ENCODE peak calls at places on chromosomes 6 and 20, in four cellular contexts. E is H1, V is SK-N-SH, M is HepG2. G is an unnamed sample.

GRCh38 chr6:118580585-118581419 is 32.7 kb downstream of the PLN start:
- DNase-seq in E (peak; percentile 15), V (peak; percentile 49), M (peak; percentile 75), G (peak; percentile 7)

GRCh38 chr6:4908062-4908461 is 95.8 kb downstream of the RPP40 start:
- DNase-seq in E (no peak), V (no peak), M (no peak), G (no peak)

GRCh38 chr6:14193524-14193923 is 76.0 kb downstream of the CD83 start:
- DNase-seq in E (no peak), V (no peak), M (no peak), G (no peak)

GRCh38 chr20:8421981-8422380 is 289.9 kb downstream of the PLCB1 start:
- DNase-seq in E (no peak), V (no peak), M (no peak), G (no peak)

GRCh38 chr6:138944412-138944811 is 43.6 kb downstream of the REPS1 start:
- DNase-seq in E (no peak), V (no peak), M (no peak), G (no peak)

GRCh38 chr6:18276610-18277009 is 12.3 kb upstream of the DEK start:
- DNase-seq in E (no peak), V (no peak), M (no peak), G (no peak)

GRCh38 chr20:10501377-10501776 is 66.3 kb downstream of the SLX4IP start:
- DNase-seq in E (no peak), V (no peak), M (no peak), G (no peak)

GRCh38 chr20:45429618-45430017 is 13.7 kb downstream of the PIGT start:
- DNase-seq in E (no peak), V (no peak), M (no peak), G (no peak)

GRCh38 chr6:53168516-53169257 is 20.0 kb upstream of the GCM1 start:
- DNase-seq in E (no peak), V (no peak), M (no peak), G (no peak)

GRCh38 chr20:63896136-63896890 is 1.4 kb downstream of the DNAJC5 start:
- DNase-seq in E (no peak), V (no peak), M (peak; percentile 87), G (peak; percentile 59)

GRCh38 chr20:20564279-20564678 is 148.2 kb downstream of the RALGAPA2 start:
- DNase-seq in E (no peak), V (no peak), M (no peak), G (no peak)

GRCh38 chr6:27940766-27941165 is 16.3 kb upstream of the OR2B6 start:
- DNase-seq in E (no peak), V (no peak), M (no peak), G (no peak)

GRCh38 chr6:151716446-151717047 is 90.9 kb upstream of the ESR1 start:
- DNase-seq in E (no peak), V (no peak), M (peak; percentile 66), G (no peak)

GRCh38 chr20:36866681-36867485 is 9.1 kb upstream of the TLDC2 start:
- DNase-seq in E (no peak), V (no peak), M (no peak), G (no peak)

GRCh38 chr6:41638801-41639555 is 710 bp downstream of the MDFI start:
- DNase-seq in E (no peak), V (peak; percentile 54), M (no peak), G (no peak)

GRCh38 chr6:111601875-111602274 is 3.8 kb downstream of the TRAF3IP2 start:
- DNase-seq in E (no peak), V (no peak), M (no peak), G (no peak)

GRCh38 chr20:46994341-46994740 is 99.7 kb downstream of the EYA2 start:
- DNase-seq in E (no peak), V (no peak), M (no peak), G (peak; percentile 62)

GRCh38 chr6:106858653-106859092 is 115.9 kb downstream of the CD24 start:
- DNase-seq in E (no peak), V (no peak), M (no peak), G (no peak)

GRCh38 chr20:34538671-34539123 is 19.8 kb upstream of the MAP1LC3A start:
- DNase-seq in E (no peak), V (peak; percentile 77), M (peak; percentile 61), G (no peak)

GRCh38 chr6:96520039-96520850 is 1.4 kb upstream of the UFL1 start:
- DNase-seq in E (no peak), V (no peak), M (no peak), G (no peak)

GRCh38 chr20:62685781-62686555 is 22.7 kb upstream of the NTSR1 start:
- DNase-seq in E (no peak), V (no peak), M (peak; percentile 24), G (no peak)

GRCh38 chr6:170438402-170438753 is 114.7 kb downstream of the PSMB1 start:
- DNase-seq in E (peak; percentile 27), V (peak; percentile 96), M (peak; percentile 91), G (peak; percentile 46)

GRCh38 chr6:88013015-88013414 is 34.6 kb upstream of the SPACA1 start:
- DNase-seq in E (no peak), V (no peak), M (no peak), G (no peak)

GRCh38 chr6:135586388-135586787 is 88.8 kb upstream of the AHI1 start:
- DNase-seq in E (no peak), V (no peak), M (no peak), G (no peak)

GRCh38 chr6:17277256-17277655 is 3.9 kb upstream of the RBM24 start:
- DNase-seq in E (no peak), V (no peak), M (no peak), G (no peak)

GRCh38 chr6:130366011-130366963 is at the start of gene TMEM200A:
- DNase-seq in E (peak; percentile 13), V (peak; percentile 48), M (no peak), G (peak; percentile 23)

GRCh38 chr6:36029464-36029863 is 1.9 kb downstream of the MAPK14 start:
- DNase-seq in E (no peak), V (no peak), M (peak; percentile 68), G (no peak)

GRCh38 chr20:51412333-51412761 is 130.2 kb downstream of the NFATC2 start:
- DNase-seq in E (no peak), V (peak; percentile 74), M (no peak), G (no peak)

GRCh38 chr20:60100780-60101179 is 142.6 kb downstream of the CDH26 start:
- DNase-seq in E (no peak), V (no peak), M (no peak), G (no peak)

GRCh38 chr6:20873425-20874190 is 339.4 kb downstream of the CDKAL1 start:
- DNase-seq in E (no peak), V (no peak), M (no peak), G (no peak)

GRCh38 chr6:111011360-111012142 is 29.7 kb downstream of the RPF2 start:
- DNase-seq in E (no peak), V (peak; percentile 64), M (peak; percentile 32), G (peak; percentile 12)

GRCh38 chr20:60868316-60868891 is 383.7 kb upstream of the CDH4 start:
- DNase-seq in E (no peak), V (no peak), M (no peak), G (no peak)

GRCh38 chr6:108564178-108564577 is 3.5 kb downstream of the FOXO3 start:
- DNase-seq in E (no peak), V (no peak), M (no peak), G (no peak)

GRCh38 chr6:70371454-70372105 is 41.7 kb upstream of the FAM135A start:
- DNase-seq in E (no peak), V (peak; percentile 31), M (peak; percentile 70), G (no peak)

GRCh38 chr6:41399424-41399823 is 64.0 kb downstream of the NCR2 start:
- DNase-seq in E (no peak), V (no peak), M (no peak), G (no peak)

GRCh38 chr6:157530126-157530525 is 149.1 kb downstream of the ZDHHC14 start:
- DNase-seq in E (no peak), V (peak; percentile 30), M (no peak), G (no peak)

GRCh38 chr6:157527471-157527907 is 146.5 kb downstream of the ZDHHC14 start:
- DNase-seq in E (no peak), V (no peak), M (no peak), G (no peak)

GRCh38 chr6:157530724-157531168 is 149.8 kb downstream of the ZDHHC14 start:
- DNase-seq in E (no peak), V (no peak), M (no peak), G (no peak)

GRCh38 chr6:157529654-157530039 is 148.7 kb downstream of the ZDHHC14 start:
- DNase-seq in E (no peak), V (no peak), M (no peak), G (no peak)

GRCh38 chr6:157528931-157529653 is 148.1 kb downstream of the ZDHHC14 start:
- DNase-seq in E (no peak), V (no peak), M (peak; percentile 73), G (no peak)
- TF ChIP-seq TAF1 in E (no peak), V (no peak), M (no peak), G (no peak)

GRCh38 chr20:39899881-39900280 is 789.2 kb downstream of the MAFB start:
- DNase-seq in E (peak; percentile 38), V (no peak), M (no peak), G (no peak)
- TF ChIP-seq POLR2AphosphoS5 in E (no peak), V (no peak), M (no peak), G (no peak)

GRCh38 chr6:31246051-31246495 is 25.8 kb downstream of the HLA-C start:
- DNase-seq in E (no peak), V (no peak), M (peak; percentile 68), G (no peak)
- TF ChIP-seq TAF1 in E (no peak), V (no peak), M (no peak), G (no peak)

GRCh38 chr6:74971631-74972030 is 234.2 kb downstream of the COL12A1 start:
- DNase-seq in E (no peak), V (no peak), M (no peak), G (no peak)
- TF ChIP-seq POLR2AphosphoS5 in E (no peak), V (no peak), M (no peak), G (no peak)

DNA sequence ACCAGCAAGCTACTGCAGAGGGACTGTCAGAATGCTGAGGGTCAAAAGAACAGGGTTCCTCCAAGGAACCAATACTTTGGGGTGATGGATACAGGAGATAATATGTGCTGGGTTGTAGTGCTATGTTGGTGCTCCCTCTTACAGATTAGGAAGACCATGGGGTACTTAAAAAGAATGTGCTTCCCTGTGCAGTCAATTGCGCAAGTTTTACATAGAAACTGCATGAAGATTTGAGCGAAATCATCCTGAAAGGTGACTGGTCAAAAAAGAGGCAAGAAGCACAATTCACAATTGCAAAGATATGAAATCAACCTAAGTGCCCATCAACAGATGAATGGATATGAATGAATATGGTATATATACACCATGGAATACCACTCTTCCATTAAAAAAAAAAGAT is 33.9 kb downstream of the GABRR1 start:
- DNase-seq in E (no peak), V (no peak), M (no peak), G (no peak)
- TF ChIP-seq TAF1 in E (no peak), V (no peak), M (no peak), G (no peak)

GRCh38 chr20:23143098-23143497 is 57.0 kb upstream of the CD93 start:
- DNase-seq in E (no peak), V (no peak), M (peak; percentile 71), G (no peak)
- TF ChIP-seq POLR2AphosphoS5 in E (no peak), V (no peak), M (no peak), G (no peak)

DNA sequence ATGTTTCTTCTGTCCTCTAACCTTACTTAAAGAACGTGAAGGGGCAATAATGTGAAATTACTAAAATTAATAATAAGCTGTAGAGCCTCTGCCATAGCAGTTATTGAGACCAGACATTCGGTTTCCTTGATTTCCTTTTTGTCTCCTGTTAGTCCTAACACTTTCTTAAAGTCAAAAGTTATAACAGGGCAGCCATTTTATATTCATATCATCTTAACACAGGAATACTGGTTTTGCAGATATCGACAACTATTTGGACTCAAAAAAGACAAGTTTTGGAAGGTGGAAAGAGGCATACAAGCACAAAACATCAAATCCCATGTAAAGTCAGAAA is 33.5 kb downstream of the HFE start:
- DNase-seq in E (no peak), V (no peak), M (no peak), G (no peak)
- TF ChIP-seq TAF1 in E (no peak), V (no peak), M (no peak), G (no peak)